ENCODE peak calls at places on chromosome 5, in six cellular contexts. N is effector CD4-positive, alpha-beta T cell; G is stimulated activated CD8-positive, alpha-beta memory T cell treated with anti-CD3 and anti-CD28 coated beads, Interleukin-4, amount 100 ng/mL, for 1 hour; L is SJSA1; P is frontal cortex; B is GM04504. Z is an unnamed sample.

GRCh38 chr5:80229902-80230255 is 26.0 kb downstream of the SERINC5 start:
- DNase-seq in N (no peak), L (no peak), G (no peak), B (no peak), P (no peak), Z (no peak)

GRCh38 chr5:15977851-15978250 is 201.7 kb downstream of the MARCHF11 start:
- DNase-seq in B (no peak), L (no peak), N (no peak), G (no peak), P (no peak), Z (no peak)

GRCh38 chr5:124948062-124948753 is 201.8 kb upstream of the ZNF608 start:
- DNase-seq in P (no peak), B (no peak), L (no peak), N (no peak), G (no peak), Z (no peak)

GRCh38 chr5:174418809-174419522 is 305.4 kb upstream of the MSX2 start:
- DNase-seq in B (no peak), N (no peak), G (no peak), L (no peak), P (no peak), Z (no peak)

GRCh38 chr5:142235050-142235797 is 89.6 kb downstream of the SPRY4 start:
- DNase-seq in B (no peak), P (no peak), N (no peak), G (no peak), L (peak; percentile 97), Z (no peak)

GRCh38 chr5:66932446-66932845 is 264.2 kb downstream of the CD180 start:
- DNase-seq in B (no peak), L (no peak), G (no peak), N (no peak), P (no peak), Z (no peak)

GRCh38 chr5:18238321-18238720 is 604.1 kb downstream of the TAF11L14 start:
- DNase-seq in L (no peak), G (no peak), N (no peak), B (no peak), P (no peak), Z (no peak)

GRCh38 chr5:14669975-14670374 is 5.5 kb downstream of the OTULIN start:
- DNase-seq in N (no peak), L (no peak), P (no peak), B (no peak), G (no peak), Z (peak; percentile 36)

GRCh38 chr5:2039180-2039531 is 156.4 kb upstream of the IRX4 start:
- DNase-seq in L (no peak), B (no peak), P (no peak), G (no peak), N (no peak), Z (no peak)

GRCh38 chr5:60632153-60632552 is 67.8 kb downstream of the DEPDC1B start:
- DNase-seq in B (no peak), L (no peak), N (no peak), G (no peak), P (no peak), Z (no peak)

GRCh38 chr5:4275232-4275631 is 679.6 kb downstream of the IRX1 start:
- DNase-seq in P (no peak), L (no peak), N (no peak), B (no peak), G (no peak), Z (no peak)

GRCh38 chr5:90682278-90682677 is 123.7 kb downstream of the ADGRV1 start:
- DNase-seq in P (no peak), N (no peak), G (no peak), L (no peak), B (no peak), Z (no peak)

GRCh38 chr5:4553130-4553529 is 587.0 kb upstream of the ADAMTS16 start:
- DNase-seq in B (no peak), G (no peak), P (no peak), L (no peak), N (no peak), Z (no peak)

GRCh38 chr5:179151521-179152118 is 91.4 kb downstream of the ZNF354C start:
- DNase-seq in P (no peak), L (no peak), G (no peak), B (no peak), N (no peak), Z (no peak)

GRCh38 chr5:173789031-173789920 is 98.9 kb upstream of the CPEB4 start:
- DNase-seq in G (no peak), L (peak; percentile 76), B (peak; percentile 25), N (no peak), P (no peak), Z (peak; percentile 95)

GRCh38 chr5:160869962-160870521 is 18.0 kb upstream of the ATP10B start:
- DNase-seq in N (no peak), B (no peak), G (no peak), L (no peak), P (no peak), Z (no peak)

GRCh38 chr5:17374973-17375844 is 122.8 kb upstream of the TAF11L2 start:
- DNase-seq in N (no peak), P (no peak), L (peak; percentile 87), B (no peak), G (no peak), Z (peak; percentile 44)

GRCh38 chr5:97062046-97062445 is 80.4 kb downstream of the LIX1 start:
- DNase-seq in P (no peak), N (no peak), B (no peak), G (no peak), L (no peak), Z (no peak)

GRCh38 chr5:136811086-136811485 is 445.7 kb upstream of the TRPC7 start:
- DNase-seq in L (no peak), G (no peak), N (no peak), P (no peak), B (no peak), Z (no peak)

GRCh38 chr5:55966284-55966683 is 28.5 kb downstream of the IL6ST start:
- DNase-seq in P (no peak), G (no peak), B (no peak), N (no peak), L (no peak), Z (no peak)

GRCh38 chr5:171450423-171451246 is 31.2 kb downstream of the FGF18 start:
- DNase-seq in L (peak; percentile 87), B (peak; percentile 42), G (no peak), N (no peak), P (peak; percentile 78), Z (peak; percentile 88)

GRCh38 chr5:74035521-74035937 is 409.5 kb downstream of the ARHGEF28 start:
- DNase-seq in N (no peak), B (peak; percentile 40), L (no peak), P (no peak), G (no peak), Z (no peak)

GRCh38 chr5:142724821-142725220 is 38.9 kb upstream of the FGF1 start:
- DNase-seq in B (no peak), P (no peak), L (no peak), G (no peak), N (no peak), Z (no peak)

GRCh38 chr5:95892784-95893354 is 68.8 kb downstream of the ELL2 start:
- DNase-seq in N (no peak), P (no peak), L (peak; percentile 59), G (no peak), B (no peak), Z (no peak)

GRCh38 chr5:172379481-172379880 is 74.8 kb downstream of the SH3PXD2B start:
- DNase-seq in N (no peak), L (no peak), G (no peak), P (no peak), B (no peak), Z (no peak)

GRCh38 chr5:1551913-1552312 is 28.2 kb upstream of the LPCAT1 start:
- DNase-seq in L (no peak), N (no peak), P (no peak), G (no peak), B (no peak), Z (no peak)

GRCh38 chr5:38187532-38187931 is 70.8 kb upstream of the EGFLAM start:
- DNase-seq in B (no peak), L (no peak), N (no peak), P (no peak), G (no peak), Z (no peak)

GRCh38 chr5:34611829-34612415 is 44.2 kb upstream of the RAI14 start:
- DNase-seq in P (no peak), N (no peak), B (no peak), L (no peak), G (no peak), Z (no peak)

Z was measured in H54.